ENCODE peak calls at places on chromosomes 7 and 10, in four cellular contexts. One of them, this sample, is unnamed. For H3K27me3, the result is how much of the 10 kb centered on the place peaks cover.

GRCh38 chr7:137970263-137970975 is 31.5 kb downstream of the CREB3L2 start:
- DNase-seq in hepatocyte: peak
- DNase-seq in SK-N-SH: no peak
- DNase-seq in left ventricle myocardium inferior: peak
- DNase-seq in this sample: no peak

GRCh38 chr7:117875566-117875965 is 2.3 kb upstream of the CTTNBP2 start:
- DNase-seq in hepatocyte: peak
- DNase-seq in SK-N-SH: no peak
- DNase-seq in left ventricle myocardium inferior: no peak
- DNase-seq in this sample: peak

GRCh38 chr7:938546-939185 is 15.8 kb downstream of the ADAP1 start:
- DNase-seq in hepatocyte: no peak
- DNase-seq in SK-N-SH: no peak
- DNase-seq in left ventricle myocardium inferior: no peak
- DNase-seq in this sample: no peak

GRCh38 chr7:40918701-40919271 is 784.0 kb downstream of the SUGCT start:
- DNase-seq in hepatocyte: peak
- DNase-seq in SK-N-SH: no peak
- DNase-seq in left ventricle myocardium inferior: no peak
- DNase-seq in this sample: no peak

GRCh38 chr7:85041599-85042216 is 145.1 kb downstream of the SEMA3D start:
- DNase-seq in hepatocyte: peak
- DNase-seq in SK-N-SH: peak
- DNase-seq in left ventricle myocardium inferior: peak
- DNase-seq in this sample: no peak

GRCh38 chr10:34078798-34079470 is 736.2 kb downstream of the PARD3 start:
- DNase-seq in hepatocyte: no peak
- DNase-seq in SK-N-SH: no peak
- DNase-seq in left ventricle myocardium inferior: peak
- DNase-seq in this sample: no peak

GRCh38 chr10:35942052-35942451 is 300.0 kb upstream of the FZD8 start:
- DNase-seq in hepatocyte: no peak
- DNase-seq in SK-N-SH: no peak
- DNase-seq in left ventricle myocardium inferior: no peak
- DNase-seq in this sample: no peak

GRCh38 chr7:156759143-156759542 is 118.6 kb downstream of the RNF32 start:
- DNase-seq in hepatocyte: peak
- DNase-seq in SK-N-SH: no peak
- DNase-seq in left ventricle myocardium inferior: no peak
- DNase-seq in this sample: no peak

GRCh38 chr10:78515037-78515872 is 481.6 kb downstream of the RPS24 start:
- DNase-seq in hepatocyte: no peak
- DNase-seq in SK-N-SH: peak
- DNase-seq in left ventricle myocardium inferior: no peak
- DNase-seq in this sample: no peak

GRCh38 chr7:120856198-120856597 is 1.7 kb downstream of the TSPAN12 start:
- DNase-seq in hepatocyte: no peak
- DNase-seq in SK-N-SH: no peak
- DNase-seq in left ventricle myocardium inferior: no peak
- DNase-seq in this sample: no peak

GRCh38 chr7:106957766-106958165 is 86.7 kb upstream of the PRKAR2B start:
- DNase-seq in hepatocyte: no peak
- DNase-seq in SK-N-SH: no peak
- DNase-seq in left ventricle myocardium inferior: no peak
- DNase-seq in this sample: no peak

GRCh38 chr10:31404640-31405039 is 85.6 kb downstream of the ZEB1 start:
- DNase-seq in hepatocyte: no peak
- DNase-seq in SK-N-SH: peak
- DNase-seq in left ventricle myocardium inferior: no peak
- DNase-seq in this sample: no peak

GRCh38 chr10:13794982-13795381 is 208.2 kb downstream of the PRPF18 start:
- DNase-seq in hepatocyte: no peak
- DNase-seq in SK-N-SH: no peak
- DNase-seq in left ventricle myocardium inferior: no peak
- DNase-seq in this sample: no peak

GRCh38 chr7:41457832-41458437 is 245.0 kb downstream of the INHBA start:
- DNase-seq in hepatocyte: no peak
- DNase-seq in SK-N-SH: no peak
- DNase-seq in left ventricle myocardium inferior: no peak
- DNase-seq in this sample: no peak

GRCh38 chr10:124030061-124030460 is 63.3 kb downstream of the CHST15 start:
- DNase-seq in hepatocyte: no peak
- DNase-seq in SK-N-SH: no peak
- DNase-seq in left ventricle myocardium inferior: no peak
- DNase-seq in this sample: no peak

GRCh38 chr7:95871078-95871848 is 98.9 kb downstream of the DYNC1I1 start:
- DNase-seq in hepatocyte: peak
- DNase-seq in SK-N-SH: peak
- DNase-seq in left ventricle myocardium inferior: no peak
- DNase-seq in this sample: peak

GRCh38 chr7:24152907-24153513 is 131.0 kb upstream of the NPY start:
- DNase-seq in hepatocyte: no peak
- DNase-seq in SK-N-SH: no peak
- DNase-seq in left ventricle myocardium inferior: no peak
- DNase-seq in this sample: no peak

GRCh38 chr7:24152356-24152755 is 131.6 kb upstream of the NPY start:
- DNase-seq in hepatocyte: peak
- DNase-seq in SK-N-SH: no peak
- DNase-seq in left ventricle myocardium inferior: no peak
- DNase-seq in this sample: no peak
- H3K4me3 ChIP-seq in hepatocyte: no peak
- H3K4me3 ChIP-seq in SK-N-SH: no peak
- H3K4me3 ChIP-seq in left ventricle myocardium inferior: no peak
- H3K4me3 ChIP-seq in this sample: no peak

DNA sequence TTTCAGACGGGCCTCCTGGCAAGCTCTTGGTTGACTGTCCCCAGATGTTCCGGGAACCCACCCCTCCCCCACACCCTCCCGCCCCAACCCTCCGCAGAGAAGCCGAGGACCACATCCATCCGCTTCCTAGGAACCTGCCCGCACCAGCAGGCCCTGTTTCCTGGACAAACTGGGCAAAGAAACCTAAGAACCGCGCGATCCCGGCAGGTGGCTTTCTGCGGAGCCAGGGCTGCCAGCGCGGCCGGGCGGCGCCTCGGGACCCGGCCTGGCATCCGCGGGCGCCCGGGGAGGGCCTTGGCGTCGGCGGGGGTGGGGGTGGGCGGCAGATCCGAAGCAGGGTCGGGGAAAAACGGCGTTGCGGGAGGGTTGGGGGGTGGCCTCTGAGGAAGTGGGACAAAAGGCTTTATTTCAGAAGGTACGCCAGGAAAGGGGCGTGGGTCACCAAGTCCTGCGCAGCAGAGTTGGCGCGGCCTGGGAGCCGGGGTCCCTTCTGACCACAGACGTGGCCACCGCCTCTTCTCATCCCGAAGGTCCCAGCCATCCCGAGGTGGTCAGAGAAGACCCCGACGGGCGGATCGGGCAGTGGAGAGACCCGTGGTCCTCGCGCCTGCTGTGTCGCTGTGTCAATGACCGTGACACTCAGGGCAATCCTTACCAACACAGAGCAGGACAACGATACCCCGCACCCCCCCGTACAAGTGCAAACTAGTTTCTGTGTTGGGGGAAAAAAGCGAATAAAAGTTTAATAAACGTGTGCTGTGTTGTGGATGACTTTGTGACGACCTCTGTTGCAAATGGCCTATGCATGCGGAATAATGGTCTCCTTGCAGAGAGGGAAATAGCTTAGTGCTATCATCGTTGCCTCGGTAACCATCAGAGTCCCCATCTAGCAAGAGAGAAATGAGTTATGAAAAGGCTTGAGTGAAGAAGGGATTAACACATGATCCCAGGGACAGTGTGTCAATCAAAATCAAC is 19.5 kb upstream of the GATA3 start:
- DNase-seq in hepatocyte: no peak
- DNase-seq in SK-N-SH: peak
- DNase-seq in left ventricle myocardium inferior: no peak
- DNase-seq in this sample: peak
- H3K27me3 ChIP-seq in hepatocyte: half or more
- H3K27me3 ChIP-seq in SK-N-SH: under half
- H3K27me3 ChIP-seq in left ventricle myocardium inferior: half or more
- H3K27me3 ChIP-seq in this sample: half or more

GRCh38 chr7:101386558-101387199 is 24.0 kb downstream of the COL26A1 start:
- DNase-seq in hepatocyte: peak
- DNase-seq in SK-N-SH: peak
- DNase-seq in left ventricle myocardium inferior: no peak
- DNase-seq in this sample: peak
- H3K4me3 ChIP-seq in hepatocyte: no peak
- H3K4me3 ChIP-seq in SK-N-SH: peak
- H3K4me3 ChIP-seq in left ventricle myocardium inferior: no peak
- H3K4me3 ChIP-seq in this sample: no peak

GRCh38 chr10:49616421-49617230 is 2.8 kb downstream of the CHAT start:
- DNase-seq in hepatocyte: no peak
- DNase-seq in SK-N-SH: no peak
- DNase-seq in left ventricle myocardium inferior: no peak
- DNase-seq in this sample: peak

GRCh38 chr10:49615721-49616120 is 1.9 kb downstream of the CHAT start:
- DNase-seq in hepatocyte: no peak
- DNase-seq in SK-N-SH: peak
- DNase-seq in left ventricle myocardium inferior: no peak
- DNase-seq in this sample: no peak

GRCh38 chr10:49613882-49614241 is at the start of gene CHAT:
- DNase-seq in hepatocyte: no peak
- DNase-seq in SK-N-SH: no peak
- DNase-seq in left ventricle myocardium inferior: no peak
- DNase-seq in this sample: no peak

GRCh38 chr10:49614242-49615198 is 683 bp downstream of the CHAT start:
- DNase-seq in hepatocyte: no peak
- DNase-seq in SK-N-SH: no peak
- DNase-seq in left ventricle myocardium inferior: no peak
- DNase-seq in this sample: peak

GRCh38 chr10:49615213-49615612 is 1.4 kb downstream of the CHAT start:
- DNase-seq in hepatocyte: no peak
- DNase-seq in SK-N-SH: no peak
- DNase-seq in left ventricle myocardium inferior: no peak
- DNase-seq in this sample: no peak
- H3K27me3 ChIP-seq in hepatocyte: half or more
- H3K27me3 ChIP-seq in SK-N-SH: under half
- H3K27me3 ChIP-seq in left ventricle myocardium inferior: half or more
- H3K27me3 ChIP-seq in this sample: half or more

DNA sequence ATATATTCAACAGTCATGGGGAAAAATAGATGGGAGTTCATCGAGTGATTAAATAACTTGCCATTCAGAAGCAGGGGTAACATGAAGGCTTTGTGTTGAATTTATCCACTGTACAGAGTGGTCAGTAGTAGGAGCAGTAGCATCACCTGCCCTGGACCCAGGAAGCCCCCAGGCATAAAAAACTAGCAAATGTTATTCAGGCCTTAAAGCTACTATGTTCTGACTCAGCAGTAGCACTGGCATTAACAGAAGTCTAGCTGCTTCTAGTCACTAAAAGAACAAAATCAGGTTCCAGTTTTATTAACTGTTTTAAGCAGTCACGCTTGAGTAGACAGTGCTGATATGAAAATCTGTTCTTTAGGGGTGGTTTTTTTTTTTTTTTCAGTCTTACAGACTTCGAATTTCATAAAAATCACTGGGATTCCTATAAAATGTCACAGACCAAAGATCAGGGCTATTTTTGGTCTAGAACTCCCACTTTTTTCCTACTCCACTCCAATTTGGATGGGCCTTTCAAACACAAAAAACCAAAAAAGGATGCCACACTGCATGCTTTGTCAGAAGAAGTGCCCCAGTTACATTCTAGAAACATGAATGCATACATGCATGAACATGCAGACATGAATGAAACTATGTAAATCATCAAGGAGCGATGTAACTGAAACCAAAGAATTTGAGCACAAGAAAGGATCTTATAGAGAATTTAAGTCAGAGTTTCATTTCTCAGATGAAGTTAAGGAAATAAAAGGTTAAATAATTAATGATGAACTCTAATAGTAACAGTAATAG is 31.6 kb upstream of the FAM133B start:
- DNase-seq in hepatocyte: no peak
- DNase-seq in SK-N-SH: no peak
- DNase-seq in left ventricle myocardium inferior: no peak
- DNase-seq in this sample: no peak
- H3K4me3 ChIP-seq in hepatocyte: no peak
- H3K4me3 ChIP-seq in SK-N-SH: peak
- H3K4me3 ChIP-seq in left ventricle myocardium inferior: no peak
- H3K4me3 ChIP-seq in this sample: no peak

DNA sequence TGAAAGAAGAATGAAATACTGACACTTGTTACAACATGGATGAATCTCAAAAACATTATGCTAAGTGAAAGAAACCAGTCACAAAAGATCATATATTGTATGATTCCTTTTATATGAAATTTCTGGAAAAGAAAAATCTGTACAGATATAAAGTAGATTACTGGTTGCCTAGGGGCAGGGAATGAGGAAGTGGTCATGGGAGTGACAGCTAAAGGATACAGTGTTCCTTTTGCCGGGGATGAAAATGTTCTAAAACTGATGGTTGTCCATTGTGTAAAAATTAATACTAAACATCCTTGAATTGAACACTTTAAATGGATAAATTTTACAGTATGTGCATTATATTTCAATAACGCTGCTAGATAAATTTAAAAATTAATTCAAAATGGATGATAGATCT is 25.1 kb downstream of the ALOX5 start:
- DNase-seq in hepatocyte: no peak
- DNase-seq in SK-N-SH: no peak
- DNase-seq in left ventricle myocardium inferior: no peak
- DNase-seq in this sample: no peak
- H3K27me3 ChIP-seq in hepatocyte: under half
- H3K27me3 ChIP-seq in SK-N-SH: under half
- H3K27me3 ChIP-seq in left ventricle myocardium inferior: under half
- H3K27me3 ChIP-seq in this sample: under half

This sample was measured in H7.